ENCODE peak calls at places on chromosomes 6 and 20, in four cellular contexts. I is fibroblast of lung, O is trophoblast cell, A is NT2/D1. H is an unnamed sample.

GRCh38 chr6:148231572-148231971 is 111.1 kb upstream of the SASH1 start:
- DNase-seq in I (peak), O (no peak), A (no peak), H (peak)

GRCh38 chr6:106997392-106998257 is 23.1 kb upstream of the CD24 start:
- DNase-seq in I (peak), O (peak), A (peak), H (peak)

GRCh38 chr20:3677733-3678132 is 4.1 kb downstream of the ADAM33 start:
- DNase-seq in I (peak), O (no peak), A (no peak), H (no peak)

GRCh38 chr6:2765896-2766766 is 938 bp downstream of the WRNIP1 start:
- DNase-seq in I (peak), O (peak), A (no peak), H (no peak)

GRCh38 chr20:36967636-36968035 is 16.1 kb upstream of the SAMHD1 start:
- DNase-seq in I (no peak), O (no peak), A (no peak), H (no peak)

GRCh38 chr6:14452567-14453527 is 335.3 kb downstream of the CD83 start:
- DNase-seq in I (no peak), O (peak), A (no peak), H (no peak)

GRCh38 chr6:2943564-2943955 is 27.8 kb downstream of the SERPINB6 start:
- DNase-seq in I (no peak), O (peak), A (no peak), H (no peak)

GRCh38 chr6:106511274-106512047 is 117.8 kb downstream of the RTN4IP1 start:
- DNase-seq in I (peak), O (peak), A (no peak), H (no peak)

GRCh38 chr20:33629533-33629932 is 32.6 kb upstream of the C20orf144 start:
- DNase-seq in I (no peak), O (no peak), A (no peak), H (no peak)

GRCh38 chr6:161564951-161565350 is 291.1 kb upstream of the AGPAT4 start:
- DNase-seq in I (no peak), O (no peak), A (no peak), H (no peak)

GRCh38 chr6:17045581-17046322 is 56.1 kb upstream of the STMND1 start:
- DNase-seq in I (peak), O (no peak), A (no peak), H (no peak)

GRCh38 chr6:82861121-82861520 is 204.5 kb downstream of the UBE3D start:
- DNase-seq in I (no peak), O (no peak), A (no peak), H (peak)

GRCh38 chr20:20946122-20946759 is 159.9 kb downstream of the LINC00237 start:
- DNase-seq in I (no peak), O (no peak), A (no peak), H (no peak)

GRCh38 chr6:139510040-139510815 is 135.8 kb upstream of the CITED2 start:
- DNase-seq in I (no peak), O (no peak), A (no peak), H (no peak)

GRCh38 chr6:125201961-125202729 is 48.6 kb downstream of the TPD52L1 start:
- DNase-seq in I (peak), O (peak), A (no peak), H (peak)

GRCh38 chr6:127058027-127058426 is 60.4 kb upstream of the RSPO3 start:
- DNase-seq in I (peak), O (no peak), A (no peak), H (no peak)

GRCh38 chr20:53655909-53656652 is 62.4 kb upstream of the ZNF217 start:
- DNase-seq in I (peak), O (peak), A (no peak), H (no peak)

GRCh38 chr20:49330701-49331614 is 53.1 kb upstream of the ZNFX1 start:
- DNase-seq in I (no peak), O (no peak), A (no peak), H (no peak)
- H3K9ac ChIP-seq in I (no peak), O (no peak), A (no peak), H (no peak)

GRCh38 chr20:49593441-49594142 is 25.7 kb upstream of the PTGIS start:
- DNase-seq in I (no peak), O (peak), A (no peak), H (no peak)
- H3K9ac ChIP-seq in I (peak), O (no peak), A (no peak), H (no peak)

GRCh38 chr6:108560463-108561308 is at the start of gene FOXO3:
- DNase-seq in I (peak), O (peak), A (no peak), H (no peak)
- H3K9ac ChIP-seq in I (peak), O (peak), A (peak), H (peak)

GRCh38 chr6:37618916-37619605 is 78.6 kb downstream of the MDGA1 start:
- DNase-seq in I (no peak), O (no peak), A (no peak), H (no peak)
- H3K9ac ChIP-seq in I (no peak), O (no peak), A (no peak), H (no peak)

GRCh38 chr6:29884261-29884660 is 56.6 kb downstream of the HLA-G start:
- DNase-seq in I (no peak), O (no peak), A (no peak), H (no peak)

GRCh38 chr6:29886686-29887085 is 55.6 kb upstream of the HLA-A start:
- DNase-seq in I (no peak), O (no peak), A (no peak), H (no peak)

GRCh38 chr6:29892696-29893095 is 49.6 kb upstream of the HLA-A start:
- DNase-seq in I (no peak), O (no peak), A (no peak), H (no peak)

GRCh38 chr6:29887819-29888581 is 54.3 kb upstream of the HLA-A start:
- DNase-seq in I (peak), O (peak), A (no peak), H (peak)

DNA sequence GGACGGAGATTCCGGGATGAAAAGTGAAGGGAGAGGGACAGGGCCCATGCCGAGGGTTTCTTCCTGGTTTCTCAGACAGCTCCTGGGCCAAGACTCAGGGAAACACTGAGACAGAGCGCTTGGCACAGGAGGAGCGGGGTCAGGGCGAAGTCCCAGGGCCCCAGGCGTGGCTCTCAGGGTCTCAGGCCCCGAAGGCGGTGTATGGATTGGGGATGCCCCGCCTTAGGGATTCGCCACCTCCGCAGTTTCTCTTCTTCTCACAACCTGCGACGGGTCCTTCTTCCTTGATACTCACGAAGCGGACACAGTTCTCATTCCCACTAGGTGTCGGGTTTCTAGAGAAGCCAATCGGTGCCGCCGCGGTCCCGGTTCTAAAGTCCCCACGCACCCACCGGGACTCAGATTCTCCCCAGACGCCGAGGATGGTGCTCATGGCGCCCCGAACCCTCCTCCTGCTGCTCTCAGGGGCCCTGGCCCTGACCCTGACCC is 55.0 kb upstream of the HLA-A start:
- DNase-seq in I (peak), O (no peak), A (no peak), H (no peak)
- H3K9ac ChIP-seq in I (peak), O (no peak), A (peak), H (peak)

GRCh38 chr6:4612636-4613171 is 163.5 kb upstream of the CDYL start:
- DNase-seq in I (peak), O (no peak), A (no peak), H (no peak)

GRCh38 chr6:4611441-4612129 is 164.6 kb upstream of the CDYL start:
- DNase-seq in I (no peak), O (no peak), A (no peak), H (no peak)

GRCh38 chr6:4607793-4608192 is 168.4 kb upstream of the CDYL start:
- DNase-seq in I (no peak), O (no peak), A (no peak), H (no peak)

GRCh38 chr6:4608361-4609115 is 167.7 kb upstream of the CDYL start:
- DNase-seq in I (no peak), O (no peak), A (no peak), H (no peak)

DNA sequence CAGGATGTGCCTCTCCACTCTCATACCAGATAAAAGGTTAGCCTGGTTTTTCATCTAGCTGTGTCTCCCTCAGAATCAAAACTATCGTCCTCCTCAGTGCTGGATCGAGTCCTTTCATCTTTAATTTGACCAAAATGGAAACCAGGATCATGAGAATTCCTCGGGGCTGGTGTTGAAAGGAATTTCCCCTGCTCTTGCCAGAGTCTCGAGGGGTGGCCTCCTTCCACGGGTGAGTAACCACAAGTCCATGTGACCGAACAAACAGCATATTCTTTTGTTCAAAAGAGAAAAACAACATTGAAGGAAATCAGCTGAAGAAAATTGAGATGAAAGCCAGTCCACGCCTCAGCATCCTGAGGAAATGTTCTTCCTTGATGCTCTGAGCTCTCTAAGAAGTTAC is 165.9 kb upstream of the CDYL start:
- DNase-seq in I (peak), O (no peak), A (no peak), H (no peak)
- H3K9ac ChIP-seq in I (no peak), O (no peak), A (no peak), H (no peak)